ENCODE peak calls at places on chromosomes 7 and 10, in five cellular contexts. D, B, M, U and P are unnamed samples.

GRCh38 chr10:101237080-101237817 is 8.0 kb upstream of the LBX1 start:
- DNase-seq in D (no peak), B (no peak), M (no peak), U (no peak), P (no peak)

GRCh38 chr7:7438851-7439250 is 96.8 kb downstream of the COL28A1 start:
- DNase-seq in D (peak), B (no peak), M (peak), U (no peak), P (no peak)

GRCh38 chr10:28137907-28138880 is 139.3 kb upstream of the ODAD2 start:
- DNase-seq in D (no peak), B (no peak), M (peak), U (no peak), P (no peak)

GRCh38 chr7:29937132-29937531 is 52.5 kb downstream of the SCRN1 start:
- DNase-seq in D (no peak), B (no peak), M (peak), U (no peak), P (no peak)

GRCh38 chr7:149432121-149432691 is 28.7 kb downstream of the ZNF777 start:
- DNase-seq in D (no peak), B (no peak), M (no peak), U (no peak), P (no peak)

GRCh38 chr10:96614515-96614914 is 27.7 kb upstream of the TM9SF3 start:
- DNase-seq in D (peak), B (no peak), M (peak), U (no peak), P (no peak)

GRCh38 chr10:964321-964987 is 23.8 kb upstream of the GTPBP4 start:
- DNase-seq in D (no peak), B (no peak), M (no peak), U (no peak), P (no peak)

GRCh38 chr10:14543048-14543903 is 212.6 kb upstream of the FRMD4A start:
- DNase-seq in D (no peak), B (peak), M (no peak), U (no peak), P (no peak)

GRCh38 chr10:44963772-44964633 is 4.4 kb downstream of the RASSF4 start:
- DNase-seq in D (no peak), B (no peak), M (peak), U (no peak), P (no peak)

GRCh38 chr7:134355925-134356324 is 39.2 kb upstream of the SLC35B4 start:
- DNase-seq in D (no peak), B (no peak), M (peak), U (no peak), P (no peak)

GRCh38 chr7:12766416-12766815 is 79.0 kb downstream of the ARL4A start:
- DNase-seq in D (no peak), B (no peak), M (no peak), U (no peak), P (no peak)

GRCh38 chr10:98748298-98748697 is 301.6 kb upstream of the HPS1 start:
- DNase-seq in D (peak), B (no peak), M (peak), U (no peak), P (peak)

GRCh38 chr7:741850-742249 is 14.8 kb upstream of the PRKAR1B start:
- DNase-seq in D (no peak), B (no peak), M (no peak), U (no peak), P (no peak)